ENCODE peak calls at places on chromosome 6, in eight cellular contexts. U, F, J, N, W, O, V and G are unnamed samples. For H3K4me1 and H3K27me3, the result is how much of the 10 kb centered on the place peaks cover.

GRCh38 chr6:11994875-11995461 is 17.1 kb upstream of the HIVEP1 start:
- DNase-seq in U (no peak), F (no peak), J (no peak), N (no peak), W (no peak), O (no peak), V (no peak), G (no peak)

GRCh38 chr6:91562955-91563354 is 976.1 kb upstream of the MAP3K7 start:
- DNase-seq in U (no peak), F (peak), J (no peak), N (no peak), W (no peak), O (no peak), V (no peak), G (no peak)

GRCh38 chr6:43875849-43876572 is 106.0 kb downstream of the VEGFA start:
- DNase-seq in U (no peak), F (no peak), J (no peak), N (no peak), W (no peak), O (no peak), V (no peak), G (no peak)

GRCh38 chr6:142518126-142518525 is 216.3 kb downstream of the ADGRG6 start:
- DNase-seq in U (no peak), F (no peak), J (no peak), N (no peak), W (no peak), O (no peak), V (no peak), G (peak)

GRCh38 chr6:138944412-138944811 is 43.6 kb downstream of the REPS1 start:
- DNase-seq in U (no peak), F (peak), J (no peak), N (no peak), W (no peak), O (no peak), V (no peak), G (peak)

GRCh38 chr6:144158133-144158532 is 7.8 kb downstream of the STX11 start:
- DNase-seq in U (no peak), F (peak), J (no peak), N (peak), W (no peak), O (peak), V (peak), G (peak)

GRCh38 chr6:103819509-103819908 is 1040.2 kb downstream of the HACE1 start:
- DNase-seq in U (no peak), F (no peak), J (no peak), N (no peak), W (no peak), O (no peak), V (no peak), G (no peak)

GRCh38 chr6:143676437-143677045 is 1.2 kb upstream of the PHACTR2 start:
- DNase-seq in U (no peak), F (no peak), J (no peak), N (peak), W (no peak), O (no peak), V (no peak), G (no peak)

GRCh38 chr6:72580281-72580940 is 41.5 kb upstream of the KCNQ5 start:
- DNase-seq in U (no peak), F (peak), J (no peak), N (peak), W (no peak), O (no peak), V (no peak), G (peak)

GRCh38 chr6:113782641-113783040 is 74.5 kb upstream of the MARCKS start:
- DNase-seq in U (no peak), F (peak), J (no peak), N (no peak), W (no peak), O (no peak), V (no peak), G (no peak)

GRCh38 chr6:22980446-22980845 is 411.1 kb downstream of the HDGFL1 start:
- DNase-seq in U (no peak), F (peak), J (no peak), N (no peak), W (no peak), O (no peak), V (no peak), G (no peak)

GRCh38 chr6:158849899-158850806 is 31.0 kb upstream of the EZR start:
- DNase-seq in U (no peak), F (peak), J (no peak), N (peak), W (peak), O (peak), V (no peak), G (peak)

GRCh38 chr6:3871511-3871910 is 22.3 kb downstream of the FAM50B start:
- DNase-seq in U (no peak), F (no peak), J (no peak), N (peak), W (no peak), O (no peak), V (no peak), G (no peak)

GRCh38 chr6:148501178-148501590 is 158.5 kb downstream of the SASH1 start:
- DNase-seq in U (no peak), F (peak), J (peak), N (no peak), W (peak), O (peak), V (peak), G (peak)

GRCh38 chr6:106614592-106615301 is 14.6 kb downstream of the RTN4IP1 start:
- DNase-seq in U (no peak), F (no peak), J (no peak), N (no peak), W (no peak), O (no peak), V (no peak), G (no peak)

GRCh38 chr6:167119680-167120556 is 3.0 kb upstream of the CCR6 start:
- DNase-seq in U (no peak), F (no peak), J (no peak), N (no peak), W (peak), O (no peak), V (no peak), G (no peak)

GRCh38 chr6:45741437-45742166 is 274.1 kb downstream of the CLIC5 start:
- DNase-seq in U (peak), F (peak), J (no peak), N (no peak), W (no peak), O (peak), V (peak), G (peak)

GRCh38 chr6:170160031-170160627 is 130.7 kb downstream of the DLL1 start:
- DNase-seq in U (peak), F (no peak), J (no peak), N (peak), W (no peak), O (no peak), V (no peak), G (no peak)

GRCh38 chr6:900716-901605 is 208.0 kb upstream of the EXOC2 start:
- DNase-seq in U (no peak), F (no peak), J (no peak), N (no peak), W (no peak), O (no peak), V (no peak), G (no peak)

GRCh38 chr6:30647802-30648460 is 998 bp downstream of the C6orf136 start:
- DNase-seq in U (no peak), F (no peak), J (no peak), N (no peak), W (peak), O (no peak), V (no peak), G (no peak)

GRCh38 chr6:13488015-13488895 is 855 bp upstream of the GFOD1 start:
- DNase-seq in U (peak), F (peak), J (peak), N (peak), W (peak), O (no peak), V (no peak), G (no peak)

GRCh38 chr6:26029570-26029856 is 57.7 kb upstream of the HFE start:
- DNase-seq in U (no peak), F (no peak), J (no peak), N (no peak), W (no peak), O (no peak), V (no peak), G (no peak)
- H3K4me1 ChIP-seq in U (under half), F (under half), J (under half), N (under half), W (under half), O (under half), V (under half), G (under half)

GRCh38 chr6:18323935-18324707 is 59.8 kb upstream of the DEK start:
- DNase-seq in U (no peak), F (peak), J (no peak), N (no peak), W (no peak), O (no peak), V (peak), G (peak)
- H3K4me3 ChIP-seq in U (no peak), F (no peak), J (no peak), N (no peak), W (no peak), O (no peak), V (no peak), G (no peak)

DNA sequence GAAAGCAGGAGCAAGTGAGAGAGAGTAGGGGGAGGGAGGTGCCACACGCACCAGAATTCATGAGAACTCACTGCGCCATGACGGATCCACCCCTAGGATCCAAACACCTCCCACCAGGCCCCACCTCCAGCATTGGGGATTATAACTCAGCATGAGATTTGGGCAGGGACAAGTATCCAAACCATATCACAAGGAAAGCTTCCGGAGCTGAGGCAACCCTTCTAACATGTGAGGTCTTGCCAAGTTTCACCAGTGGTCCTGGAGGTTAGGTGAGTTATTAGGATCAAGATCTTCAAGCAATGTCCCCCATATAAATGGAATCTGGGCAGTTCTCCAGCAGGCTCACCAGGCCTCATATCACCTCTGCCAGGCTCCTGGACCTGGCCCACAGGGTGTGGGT is 308.4 kb downstream of the NRN1 start:
- DNase-seq in U (no peak), F (no peak), J (no peak), N (no peak), W (no peak), O (no peak), V (no peak), G (no peak)
- H3K27me3 ChIP-seq in U (under half), F (under half), J (under half), N (under half), W (under half), O (under half), V (under half), G (under half)

DNA sequence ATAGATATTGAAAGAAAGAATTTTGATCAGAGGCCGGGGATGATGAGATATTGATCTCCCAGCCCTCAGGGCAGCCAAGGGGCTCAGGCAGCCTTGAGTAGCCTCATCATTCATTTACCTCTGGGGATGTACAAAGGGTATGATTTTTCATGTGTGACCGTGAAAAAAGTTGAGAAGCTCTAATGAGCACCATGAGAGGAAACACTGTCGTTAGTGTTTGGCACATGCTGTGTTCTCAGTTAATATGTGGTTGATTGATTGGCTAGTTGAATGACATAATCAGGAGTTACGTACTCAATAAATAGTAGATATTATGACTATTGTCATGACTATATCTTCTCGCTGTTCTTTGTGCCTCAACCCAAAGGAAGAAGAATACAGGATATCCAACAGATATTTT is 12.1 kb upstream of the STK38 start:
- DNase-seq in U (no peak), F (no peak), J (no peak), N (no peak), W (no peak), O (no peak), V (no peak), G (no peak)
- H3K4me1 ChIP-seq in U (under half), F (under half), J (under half), N (under half), W (under half), O (under half), V (under half), G (under half)

GRCh38 chr6:85464260-85464644 is 14.4 kb downstream of the NT5E start:
- DNase-seq in U (no peak), F (peak), J (no peak), N (peak), W (no peak), O (no peak), V (no peak), G (peak)
- H3K4me3 ChIP-seq in U (no peak), F (peak), J (no peak), N (no peak), W (no peak), O (no peak), V (no peak), G (no peak)